ENCODE peak calls at places on chromosomes 1 and 21, in six cellular contexts. M is AG04450, F is coronary artery, B is GM23338, W is adrenal gland, O is right cardiac atrium. U is an unnamed sample.
A peak's percentile ranks its signal among the peaks of the same experiment; 100 is the strongest.

GRCh38 chr1:24903955-24904730 is 25.9 kb downstream of the RUNX3 start:
- DNase-seq in F (peak; percentile 61), O (no peak), W (peak; percentile 36), B (no peak), M (no peak), U (no peak)

GRCh38 chr1:15951341-15952153 is 24.4 kb downstream of the ZBTB17 start:
- DNase-seq in B (peak; percentile 29), M (no peak), O (peak; percentile 75), W (no peak), F (no peak), U (no peak)

GRCh38 chr21:28516996-28517592 is 475.6 kb downstream of the LTN1 start:
- DNase-seq in B (peak; percentile 92), M (no peak), F (no peak), W (peak; percentile 85), O (peak; percentile 88), U (no peak)

GRCh38 chr1:237527761-237528160 is 363.0 kb downstream of the ZP4 start:
- DNase-seq in W (no peak), M (no peak), O (no peak), B (no peak), F (no peak), U (no peak)

GRCh38 chr1:1157914-1158710 is 15.6 kb upstream of the TTLL10 start:
- DNase-seq in B (peak; percentile 77), W (peak; percentile 58), F (no peak), O (peak; percentile 88), M (no peak), U (no peak)

GRCh38 chr1:177600371-177600770 is 369.5 kb downstream of the SEC16B start:
- DNase-seq in M (no peak), W (no peak), O (no peak), F (no peak), B (no peak), U (peak; percentile 60)

GRCh38 chr1:37306461-37306860 is 167.9 kb upstream of the ZC3H12A start:
- DNase-seq in O (peak; percentile 69), F (no peak), B (no peak), M (no peak), W (no peak), U (no peak)

GRCh38 chr1:166174108-166174507 is 7.3 kb upstream of the FAM78B start:
- DNase-seq in M (no peak), O (peak; percentile 87), F (no peak), W (peak; percentile 63), B (no peak), U (no peak)

GRCh38 chr1:42922687-42923366 is 35.8 kb downstream of the SLC2A1 start:
- DNase-seq in B (peak; percentile 94), F (peak; percentile 74), O (no peak), W (peak; percentile 76), M (no peak), U (no peak)

GRCh38 chr1:38746413-38746812 is 113.2 kb downstream of the RRAGC start:
- DNase-seq in F (no peak), M (no peak), O (peak; percentile 64), W (no peak), B (no peak), U (no peak)

GRCh38 chr1:105485207-105485606 is 1571.3 kb upstream of the PRMT6 start:
- DNase-seq in F (no peak), O (no peak), M (peak; percentile 6), W (no peak), B (no peak), U (no peak)

GRCh38 chr1:18302788-18303413 is 177.8 kb upstream of the KLHDC7A start:
- DNase-seq in M (no peak), W (no peak), O (no peak), F (no peak), B (peak; percentile 58), U (no peak)

GRCh38 chr1:197619008-197619640 is 156.2 kb downstream of the DENND1B start:
- DNase-seq in O (no peak), F (no peak), B (peak; percentile 30), W (no peak), M (no peak), U (no peak)

GRCh38 chr1:31238986-31239613 is 587 bp downstream of the NKAIN1 start:
- DNase-seq in M (no peak), B (peak; percentile 81), F (no peak), W (peak; percentile 62), O (no peak), U (no peak)

GRCh38 chr1:87135313-87135712 is 193.4 kb upstream of the LMO4 start:
- DNase-seq in M (no peak), F (no peak), B (no peak), W (no peak), O (no peak), U (no peak)

GRCh38 chr1:17591814-17592430 is 52.4 kb downstream of the ARHGEF10L start:
- DNase-seq in W (no peak), B (no peak), M (no peak), F (no peak), O (no peak), U (no peak)

GRCh38 chr1:201634261-201634660 is 95.3 kb downstream of the NAV1 start:
- DNase-seq in B (no peak), W (no peak), O (peak; percentile 23), M (no peak), F (no peak), U (no peak)

GRCh38 chr1:206687915-206688442 is 3.3 kb downstream of the MAPKAPK2 start:
- DNase-seq in O (no peak), M (no peak), W (no peak), F (no peak), B (peak; percentile 84), U (no peak)

GRCh38 chr1:235821361-235821981 is 45.2 kb downstream of the LYST start:
- DNase-seq in W (no peak), F (no peak), O (no peak), M (peak; percentile 66), B (no peak), U (no peak)

GRCh38 chr1:235825229-235825628 is 41.5 kb downstream of the LYST start:
- DNase-seq in F (no peak), W (no peak), O (no peak), B (no peak), M (no peak), U (no peak)

GRCh38 chr1:235822685-235823084 is 44.0 kb downstream of the LYST start:
- DNase-seq in B (peak; percentile 23), F (no peak), M (no peak), W (no peak), O (no peak), U (no peak)

GRCh38 chr1:235823684-235824083 is 43.0 kb downstream of the LYST start:
- DNase-seq in W (no peak), F (no peak), B (no peak), O (no peak), M (no peak), U (no peak)

GRCh38 chr1:235826102-235826854 is 40.4 kb downstream of the LYST start:
- DNase-seq in M (no peak), F (no peak), B (no peak), O (no peak), W (no peak), U (no peak)
- H3K27ac ChIP-seq in M (no peak overlapping the region), F (no peak overlapping the region), B (no peak overlapping the region), O (no peak overlapping the region), W (no peak overlapping the region), U (no peak overlapping the region)

DNA sequence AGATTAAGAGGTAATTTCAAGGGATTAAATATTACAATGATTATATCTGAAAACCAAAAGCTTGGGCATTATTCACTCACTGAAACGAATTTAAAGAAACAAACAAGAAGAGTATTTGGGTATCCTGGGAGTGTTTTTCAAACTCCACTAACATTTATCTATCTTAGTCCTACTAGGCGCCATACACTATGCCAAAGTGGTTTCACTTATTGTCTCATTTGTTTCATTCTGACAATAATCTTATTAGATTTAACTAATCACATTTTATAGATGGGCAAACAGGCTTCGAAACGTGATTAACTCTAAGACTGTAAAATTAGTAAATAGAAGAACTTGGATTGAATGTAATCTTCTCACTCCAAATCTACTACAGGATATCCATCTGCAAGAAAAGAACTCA is 25.4 kb downstream of the ASH1L start:
- DNase-seq in B (no peak), F (no peak), M (no peak), O (no peak), W (no peak), U (no peak)
- H3K27ac ChIP-seq in B (peak overlapping the region; percentile 29), F (no peak overlapping the region), M (no peak overlapping the region), O (no peak overlapping the region), W (peak overlapping the region; percentile 66), U (no peak overlapping the region)

GRCh38 chr1:26305667-26306289 is 658 bp downstream of the UBXN11 start:
- DNase-seq in F (no peak), O (peak; percentile 33), W (no peak), M (no peak), B (peak; percentile 27), U (no peak)
- H3K27ac ChIP-seq in F (peak overlapping the region; percentile 82), O (peak overlapping the region; percentile 23), W (no peak overlapping the region), M (peak overlapping the region; percentile 31), B (no peak overlapping the region), U (peak overlapping the region; percentile 46)

DNA sequence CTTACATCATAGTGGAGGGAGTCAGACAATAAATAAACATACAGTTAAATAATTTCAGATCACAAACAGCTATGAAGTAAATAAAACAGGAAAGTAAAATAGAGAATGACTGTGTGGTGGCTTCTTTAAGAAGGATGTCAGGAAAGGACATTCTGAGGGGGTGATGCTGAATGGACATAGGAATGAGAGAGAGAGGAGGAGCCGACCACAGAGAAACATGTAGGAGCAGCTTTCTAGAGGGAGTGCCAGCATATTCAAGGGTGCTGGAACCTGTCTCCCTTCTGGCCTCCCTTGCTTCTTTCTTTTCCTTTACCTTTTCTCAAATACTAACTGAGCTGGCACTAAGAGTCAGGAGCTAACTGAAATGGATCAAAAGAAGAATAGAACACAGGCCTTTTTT is 20.5 kb upstream of the BCL10 start:
- DNase-seq in O (no peak), F (no peak), W (no peak), B (no peak), M (no peak), U (no peak)
- H3K27ac ChIP-seq in O (no peak overlapping the region), F (no peak overlapping the region), W (no peak overlapping the region), B (no peak overlapping the region), M (peak overlapping the region; percentile 57), U (peak overlapping the region; percentile 70)

GRCh38 chr1:234584926-234585325 is 25.1 kb downstream of the IRF2BP2 start:
- DNase-seq in W (peak; percentile 73), B (no peak), O (peak; percentile 75), M (no peak), F (no peak), U (peak; percentile 89)
- H3K27ac ChIP-seq in W (peak overlapping the region; percentile 78), B (no peak overlapping the region), O (peak overlapping the region; percentile 57), M (no peak overlapping the region), F (peak overlapping the region; percentile 94), U (peak overlapping the region; percentile 82)

GRCh38 chr1:173856903-173857302 is 10.9 kb downstream of the GAS5 start:
- DNase-seq in M (no peak), F (no peak), B (no peak), O (no peak), W (no peak), U (no peak)
- H3K27ac ChIP-seq in M (peak overlapping the region; percentile 59), F (no peak overlapping the region), B (peak overlapping the region; percentile 35), O (no peak overlapping the region), W (no peak overlapping the region), U (no peak overlapping the region)

GRCh38 chr1:157551694-157552693 is at the start of gene FCRL5:
- DNase-seq in W (no peak), F (no peak), M (no peak), O (no peak), B (no peak), U (no peak)
- H3K27ac ChIP-seq in W (no peak within 1 kb of the TSS), F (no peak within 1 kb of the TSS), M (no peak within 1 kb of the TSS), O (no peak within 1 kb of the TSS), B (no peak within 1 kb of the TSS), U (no peak within 1 kb of the TSS)